ENCODE peak calls at places on chromosome 10, in six cellular contexts. One of them, this sample, is unnamed.

GRCh38 chr10:123848564-123849457 is 42.8 kb downstream of the CPXM2 start:
- DNase-seq in heart left ventricle: no peak
- DNase-seq in IMR-90: no peak
- DNase-seq in MCF 10A: no peak
- DNase-seq in psoas muscle: no peak
- DNase-seq in HCT116: no peak
- DNase-seq in this sample: no peak

GRCh38 chr10:58373446-58373834 is 11.8 kb upstream of the TFAM start:
- DNase-seq in heart left ventricle: no peak
- DNase-seq in IMR-90: no peak
- DNase-seq in MCF 10A: peak
- DNase-seq in psoas muscle: no peak
- DNase-seq in HCT116: no peak
- DNase-seq in this sample: no peak

GRCh38 chr10:91596821-91597396 is 36.0 kb downstream of the PPP1R3C start:
- DNase-seq in heart left ventricle: no peak
- DNase-seq in IMR-90: peak
- DNase-seq in MCF 10A: peak
- DNase-seq in psoas muscle: no peak
- DNase-seq in HCT116: no peak
- DNase-seq in this sample: no peak

GRCh38 chr10:72014197-72014596 is 50.0 kb downstream of the CHST3 start:
- DNase-seq in heart left ventricle: no peak
- DNase-seq in IMR-90: no peak
- DNase-seq in MCF 10A: no peak
- DNase-seq in psoas muscle: no peak
- DNase-seq in HCT116: no peak
- DNase-seq in this sample: no peak

GRCh38 chr10:57846307-57847065 is 421.2 kb downstream of the IPMK start:
- DNase-seq in heart left ventricle: no peak
- DNase-seq in IMR-90: no peak
- DNase-seq in MCF 10A: no peak
- DNase-seq in psoas muscle: no peak
- DNase-seq in HCT116: no peak
- DNase-seq in this sample: no peak

GRCh38 chr10:91672021-91672608 is 39.2 kb upstream of the PPP1R3C start:
- DNase-seq in heart left ventricle: no peak
- DNase-seq in IMR-90: peak
- DNase-seq in MCF 10A: peak
- DNase-seq in psoas muscle: no peak
- DNase-seq in HCT116: no peak
- DNase-seq in this sample: no peak

GRCh38 chr10:103232772-103233488 is 12.8 kb upstream of the RPEL1 start:
- DNase-seq in heart left ventricle: no peak
- DNase-seq in IMR-90: peak
- DNase-seq in MCF 10A: peak
- DNase-seq in psoas muscle: no peak
- DNase-seq in HCT116: peak
- DNase-seq in this sample: no peak

GRCh38 chr10:101830322-101831168 is 12.3 kb upstream of the OGA start:
- DNase-seq in heart left ventricle: peak
- DNase-seq in IMR-90: peak
- DNase-seq in MCF 10A: peak
- DNase-seq in psoas muscle: peak
- DNase-seq in HCT116: peak
- DNase-seq in this sample: peak

GRCh38 chr10:110973400-110973799 is 54.0 kb downstream of the SHOC2 start:
- DNase-seq in heart left ventricle: no peak
- DNase-seq in IMR-90: no peak
- DNase-seq in MCF 10A: no peak
- DNase-seq in psoas muscle: no peak
- DNase-seq in HCT116: no peak
- DNase-seq in this sample: no peak

GRCh38 chr10:87864497-87865059 is 1.2 kb downstream of the PTEN start:
- DNase-seq in heart left ventricle: no peak
- DNase-seq in IMR-90: no peak
- DNase-seq in MCF 10A: peak
- DNase-seq in psoas muscle: no peak
- DNase-seq in HCT116: no peak
- DNase-seq in this sample: no peak

GRCh38 chr10:129556316-129556715 is 89.3 kb downstream of the MGMT start:
- DNase-seq in heart left ventricle: no peak
- DNase-seq in IMR-90: no peak
- DNase-seq in MCF 10A: no peak
- DNase-seq in psoas muscle: no peak
- DNase-seq in HCT116: no peak
- DNase-seq in this sample: no peak

GRCh38 chr10:69456880-69457693 is 5.8 kb downstream of the TSPAN15 start:
- DNase-seq in heart left ventricle: no peak
- DNase-seq in IMR-90: no peak
- DNase-seq in MCF 10A: peak
- DNase-seq in psoas muscle: peak
- DNase-seq in HCT116: no peak
- DNase-seq in this sample: no peak

GRCh38 chr10:72276013-72276387 is 2.3 kb downstream of the DDIT4 start:
- DNase-seq in heart left ventricle: no peak
- DNase-seq in IMR-90: no peak
- DNase-seq in MCF 10A: peak
- DNase-seq in psoas muscle: no peak
- DNase-seq in HCT116: peak
- DNase-seq in this sample: no peak

DNA sequence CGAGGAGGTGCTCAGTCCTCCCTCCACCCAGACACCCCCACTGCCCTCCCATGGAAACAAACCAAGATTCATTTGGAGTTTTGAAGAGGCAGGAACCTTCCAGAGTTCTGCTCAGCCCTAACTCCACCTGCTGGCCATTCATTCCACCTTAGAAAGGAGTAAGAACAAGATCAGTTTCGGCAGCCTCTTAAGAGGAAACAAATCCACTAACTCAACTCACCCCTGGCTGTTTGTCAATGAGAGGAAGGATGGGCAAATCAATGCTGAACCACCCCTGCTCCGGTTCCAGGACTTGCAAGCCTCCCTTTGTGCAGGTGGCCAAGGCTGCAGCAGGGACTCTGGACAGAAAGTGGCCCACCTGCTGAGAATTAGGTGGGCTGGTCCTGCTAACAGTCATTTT is 26.2 kb downstream of the CCDC3 start:
- DNase-seq in heart left ventricle: no peak
- DNase-seq in IMR-90: no peak
- DNase-seq in MCF 10A: peak
- DNase-seq in psoas muscle: no peak
- DNase-seq in HCT116: no peak
- DNase-seq in this sample: no peak
- TF ChIP-seq CTCF in heart left ventricle: no peak
- TF ChIP-seq CTCF in IMR-90: no peak
- TF ChIP-seq CTCF in MCF 10A: peak
- TF ChIP-seq CTCF in psoas muscle: no peak
- TF ChIP-seq CTCF in HCT116: peak
- TF ChIP-seq CTCF in this sample: no peak

GRCh38 chr10:63972949-63973827 is 452.0 kb downstream of the REEP3 start:
- DNase-seq in heart left ventricle: no peak
- DNase-seq in IMR-90: no peak
- DNase-seq in MCF 10A: no peak
- DNase-seq in psoas muscle: no peak
- DNase-seq in HCT116: no peak
- DNase-seq in this sample: no peak

GRCh38 chr10:63977329-63977923 is 456.2 kb downstream of the REEP3 start:
- DNase-seq in heart left ventricle: no peak
- DNase-seq in IMR-90: peak
- DNase-seq in MCF 10A: peak
- DNase-seq in psoas muscle: no peak
- DNase-seq in HCT116: peak
- DNase-seq in this sample: no peak

DNA sequence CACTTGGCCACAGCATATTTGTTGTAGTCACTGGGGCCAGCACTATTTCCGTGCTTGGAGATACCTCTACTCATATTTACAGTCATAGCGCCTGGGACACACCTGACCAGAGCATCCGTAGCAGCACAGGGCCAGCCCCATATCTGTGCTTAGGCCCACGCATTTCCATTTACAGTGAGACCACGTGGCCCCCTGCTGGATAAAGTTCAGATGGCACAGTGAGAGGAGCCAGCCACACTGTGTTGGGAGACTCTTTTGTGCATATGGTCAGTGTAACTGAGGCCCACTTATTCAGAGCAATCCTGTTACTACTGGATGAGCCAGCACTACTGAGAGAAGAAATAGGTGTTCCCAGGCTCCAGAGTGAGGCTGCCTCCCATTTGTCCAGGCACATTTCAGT is 455.3 kb downstream of the REEP3 start:
- DNase-seq in heart left ventricle: no peak
- DNase-seq in IMR-90: peak
- DNase-seq in MCF 10A: peak
- DNase-seq in psoas muscle: no peak
- DNase-seq in HCT116: peak
- DNase-seq in this sample: no peak
- TF ChIP-seq CTCF in heart left ventricle: peak
- TF ChIP-seq CTCF in IMR-90: peak
- TF ChIP-seq CTCF in MCF 10A: peak
- TF ChIP-seq CTCF in psoas muscle: peak
- TF ChIP-seq CTCF in HCT116: peak
- TF ChIP-seq CTCF in this sample: peak

GRCh38 chr10:811379-811778 is 120.1 kb downstream of the LARP4B start:
- DNase-seq in heart left ventricle: no peak
- DNase-seq in IMR-90: no peak
- DNase-seq in MCF 10A: no peak
- DNase-seq in psoas muscle: no peak
- DNase-seq in HCT116: no peak
- DNase-seq in this sample: no peak

GRCh38 chr10:809671-810350 is 120.3 kb upstream of the DIP2C start:
- DNase-seq in heart left ventricle: no peak
- DNase-seq in IMR-90: no peak
- DNase-seq in MCF 10A: no peak
- DNase-seq in psoas muscle: no peak
- DNase-seq in HCT116: no peak
- DNase-seq in this sample: no peak

GRCh38 chr10:812787-813186 is 118.7 kb downstream of the LARP4B start:
- DNase-seq in heart left ventricle: no peak
- DNase-seq in IMR-90: no peak
- DNase-seq in MCF 10A: no peak
- DNase-seq in psoas muscle: no peak
- DNase-seq in HCT116: no peak
- DNase-seq in this sample: no peak

GRCh38 chr10:811781-812180 is 119.7 kb downstream of the LARP4B start:
- DNase-seq in heart left ventricle: no peak
- DNase-seq in IMR-90: no peak
- DNase-seq in MCF 10A: no peak
- DNase-seq in psoas muscle: no peak
- DNase-seq in HCT116: no peak
- DNase-seq in this sample: no peak

DNA sequence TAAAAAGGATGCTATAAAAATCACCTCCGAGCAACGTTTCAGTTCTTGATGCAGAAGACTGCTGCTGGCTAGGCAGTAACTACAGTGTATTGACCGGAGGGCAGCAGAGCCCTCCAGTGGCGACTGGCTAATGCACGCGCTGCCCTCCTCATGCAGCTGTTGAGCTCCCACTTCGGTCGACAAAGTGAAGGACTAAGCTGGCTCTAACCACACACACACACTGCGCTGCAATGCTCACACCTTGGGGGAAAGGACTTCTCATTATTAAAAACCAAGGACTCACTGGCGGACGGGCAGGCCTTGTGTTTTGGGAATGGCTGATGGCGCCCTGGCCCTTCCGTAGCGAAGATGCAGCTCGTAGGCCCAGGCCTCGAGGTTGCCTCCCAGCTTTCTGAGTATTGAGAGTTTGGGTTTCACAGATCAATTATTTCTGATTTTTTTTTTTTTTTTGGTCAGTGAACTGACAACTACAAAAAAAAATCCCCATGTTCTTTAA is 120.9 kb upstream of the DIP2C start:
- DNase-seq in heart left ventricle: no peak
- DNase-seq in IMR-90: peak
- DNase-seq in MCF 10A: no peak
- DNase-seq in psoas muscle: no peak
- DNase-seq in HCT116: no peak
- DNase-seq in this sample: no peak
- TF ChIP-seq CTCF in heart left ventricle: no peak
- TF ChIP-seq CTCF in IMR-90: peak
- TF ChIP-seq CTCF in MCF 10A: no peak
- TF ChIP-seq CTCF in psoas muscle: peak
- TF ChIP-seq CTCF in HCT116: peak
- TF ChIP-seq CTCF in this sample: peak

DNA sequence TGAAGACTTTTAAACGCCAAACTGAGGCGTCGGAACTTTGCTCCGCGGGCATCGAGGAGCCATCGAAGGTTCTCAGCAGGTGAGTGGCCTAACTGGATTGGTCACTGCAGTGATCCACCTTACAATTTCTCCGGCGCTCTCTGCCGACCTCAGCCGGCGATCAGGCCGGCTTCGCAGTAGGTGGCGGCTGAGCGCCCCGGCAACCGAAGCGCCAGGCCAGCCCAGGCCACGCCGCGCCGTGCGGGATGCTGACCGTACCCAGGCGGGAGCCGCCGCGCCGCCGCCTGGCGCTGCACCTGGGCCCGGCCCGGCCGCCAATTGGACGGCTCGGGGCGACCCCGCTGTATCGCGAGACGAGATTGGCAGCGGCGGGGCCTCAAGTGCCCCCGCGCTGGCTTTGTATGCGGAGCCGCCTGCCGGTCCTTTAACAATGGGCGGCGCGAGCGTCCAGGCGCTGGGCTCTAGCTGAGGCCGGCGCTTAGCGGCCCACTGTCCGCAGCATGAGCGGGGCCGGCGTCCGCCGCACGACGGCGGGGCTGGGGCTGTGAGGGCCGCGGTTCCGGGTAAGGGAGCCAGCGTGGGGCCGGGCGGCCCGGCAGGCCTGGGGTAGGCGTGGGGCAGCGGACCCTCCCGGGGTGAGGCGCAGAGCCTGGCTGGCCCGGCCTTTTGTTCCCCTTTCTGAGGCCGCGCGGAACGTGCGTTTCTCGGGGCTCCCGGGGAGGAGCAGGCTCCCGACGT is at the start of gene CCNJ:
- DNase-seq in heart left ventricle: peak
- DNase-seq in IMR-90: peak
- DNase-seq in MCF 10A: peak
- DNase-seq in psoas muscle: peak
- DNase-seq in HCT116: peak
- DNase-seq in this sample: peak
- TF ChIP-seq CTCF in heart left ventricle: no peak
- TF ChIP-seq CTCF in IMR-90: peak
- TF ChIP-seq CTCF in MCF 10A: peak
- TF ChIP-seq CTCF in psoas muscle: peak
- TF ChIP-seq CTCF in HCT116: no peak
- TF ChIP-seq CTCF in this sample: no peak

This sample was measured in AG09319.